ENCODE peak calls at places on chromosomes 16 and 17, in ten cellular contexts. O is HAP-1; Y is neural crest cell; H is stimulated activated CD8-positive, alpha-beta memory T cell treated with anti-CD3 and anti-CD28 coated beads, Interleukin-2, amount 100 ng/mL, for 48 hours; U is endothelial cell of umbilical vein; L is C1 segment of cervical spinal cord; K is sigmoid colon; W is activated naive CD4-positive, alpha-beta T cell; M is GOT3; F is amniotic stem cell. T is an unnamed sample.

GRCh38 chr17:42068979-42069378 is 18.6 kb upstream of the C17orf113 start:
- DNase-seq in H (no peak), O (no peak), W (no peak), Y (no peak), L (no peak), U (no peak), M (no peak), K (no peak), F (no peak), T (no peak)

GRCh38 chr17:4899341-4900230 is at the start of gene C17orf107:
- DNase-seq in H (peak; percentile 96), U (peak; percentile 76), K (peak; percentile 90), O (no peak), F (no peak), W (peak; percentile 86), M (peak; percentile 23), L (no peak), Y (no peak), T (peak; percentile 92)

GRCh38 chr16:86347090-86347489 is 163.2 kb upstream of the FOXF1 start:
- DNase-seq in Y (no peak), H (no peak), W (no peak), L (no peak), U (no peak), K (no peak), O (no peak), F (no peak), M (no peak), T (no peak)

GRCh38 chr16:49631521-49632041 is 224.3 kb downstream of the ZNF423 start:
- DNase-seq in O (no peak), U (peak; percentile 19), H (no peak), M (no peak), L (no peak), F (no peak), K (no peak), W (no peak), Y (no peak), T (no peak)

GRCh38 chr17:80103061-80103481 is 1.7 kb downstream of the GAA start:
- DNase-seq in K (no peak), O (no peak), L (no peak), W (no peak), H (no peak), Y (no peak), U (no peak), F (no peak), M (no peak), T (no peak)

GRCh38 chr17:69916761-69917160 is 158.3 kb upstream of the KCNJ16 start:
- DNase-seq in W (no peak), K (no peak), F (no peak), U (no peak), H (no peak), M (no peak), O (no peak), Y (no peak), L (no peak), T (no peak)

GRCh38 chr16:70433456-70434103 is 5.3 kb downstream of the ST3GAL2 start:
- DNase-seq in W (no peak), O (no peak), Y (no peak), K (peak; percentile 84), H (no peak), L (no peak), M (no peak), F (no peak), U (peak; percentile 89), T (no peak)

GRCh38 chr16:14196011-14196410 is 124.9 kb downstream of the MRTFB start:
- DNase-seq in Y (no peak), M (no peak), W (no peak), U (peak; percentile 62), H (no peak), F (no peak), O (no peak), K (no peak), L (no peak), T (no peak)

GRCh38 chr17:58006563-58006923 is 503 bp downstream of the SRSF1 start:
- DNase-seq in H (peak; percentile 57), K (peak; percentile 89), O (peak; percentile 87), F (peak; percentile 59), Y (peak; percentile 57), M (no peak), U (peak; percentile 69), L (no peak), W (peak; percentile 45), T (no peak)

GRCh38 chr17:41020346-41020745 is 6.7 kb downstream of the KRTAP1-5 start:
- DNase-seq in K (no peak), Y (no peak), W (no peak), L (no peak), H (no peak), M (no peak), U (no peak), O (no peak), F (no peak), T (no peak)

GRCh38 chr16:75053791-75054555 is 55.1 kb downstream of the ZNRF1 start:
- DNase-seq in K (peak; percentile 76), W (no peak), F (no peak), Y (no peak), U (peak; percentile 21), L (no peak), M (no peak), H (no peak), O (peak; percentile 43), T (no peak)

GRCh38 chr17:3845361-3845753 is 689 bp downstream of the NCBP3 start:
- DNase-seq in K (no peak), H (peak; percentile 33), L (no peak), M (no peak), U (peak; percentile 39), F (no peak), W (peak; percentile 16), Y (no peak), O (no peak), T (peak; percentile 49)

GRCh38 chr17:47856830-47857229 is 5.9 kb upstream of the SP6 start:
- DNase-seq in Y (no peak), W (no peak), L (no peak), K (no peak), M (no peak), O (no peak), U (no peak), H (no peak), F (no peak), T (no peak)

GRCh38 chr17:78767806-78768205 is 14.3 kb downstream of the CYTH1 start:
- DNase-seq in F (no peak), U (peak; percentile 54), H (no peak), K (no peak), W (no peak), M (no peak), L (no peak), O (no peak), Y (no peak), T (no peak)

GRCh38 chr16:24070851-24071250 is 185.3 kb upstream of the CACNG3 start:
- DNase-seq in Y (peak; percentile 15), W (no peak), O (peak; percentile 57), U (peak; percentile 55), M (no peak), L (no peak), H (peak; percentile 8), K (no peak), F (no peak), T (peak; percentile 36)

GRCh38 chr17:65290041-65290440 is 152.9 kb downstream of the RGS9 start:
- DNase-seq in Y (no peak), W (no peak), M (no peak), F (no peak), L (no peak), O (peak; percentile 30), U (peak; percentile 47), H (no peak), K (no peak), T (no peak)

GRCh38 chr17:61457226-61457983 is 5.2 kb downstream of the TBX4 start:
- DNase-seq in O (no peak), L (no peak), W (no peak), F (no peak), H (no peak), K (peak; percentile 56), Y (no peak), U (no peak), M (no peak), T (no peak)

GRCh38 chr17:75909812-75910274 is 5.2 kb upstream of the MRPL38 start:
- DNase-seq in U (no peak), L (no peak), H (no peak), K (no peak), W (no peak), F (no peak), Y (no peak), O (no peak), M (no peak), T (no peak)

GRCh38 chr17:15973016-15973415 is 26.5 kb downstream of the ZSWIM7 start:
- DNase-seq in U (no peak), F (no peak), H (no peak), O (no peak), M (no peak), K (no peak), L (no peak), W (no peak), Y (no peak), T (no peak)

GRCh38 chr16:58041628-58041955 is 16.0 kb downstream of the MMP15 start:
- DNase-seq in F (no peak), O (no peak), L (no peak), Y (no peak), U (no peak), W (no peak), K (no peak), H (no peak), M (no peak), T (no peak)